ENCODE peak calls at places on chromosomes 5 and 9, in seven cellular contexts. One of them, this sample, is unnamed. For H3K4me1, the result is how much of the 10 kb centered on the place peaks cover.

GRCh38 chr9:133545494-133546286 is 11.2 kb downstream of the ADAMTSL2 start:
- DNase-seq in naive thymus-derived CD4-positive, alpha-beta T cell: no peak
- DNase-seq in body of pancreas: no peak
- DNase-seq in GM23338: no peak
- DNase-seq in psoas muscle: peak
- DNase-seq in thoracic aorta: no peak
- DNase-seq in SJSA1: no peak
- DNase-seq in this sample: no peak

GRCh38 chr9:74275872-74276508 is 221.1 kb upstream of the RORB start:
- DNase-seq in SJSA1: no peak
- DNase-seq in thoracic aorta: no peak
- DNase-seq in naive thymus-derived CD4-positive, alpha-beta T cell: no peak
- DNase-seq in GM23338: no peak
- DNase-seq in body of pancreas: no peak
- DNase-seq in psoas muscle: no peak
- DNase-seq in this sample: no peak

GRCh38 chr5:37900692-37901091 is 60.9 kb upstream of the GDNF start:
- DNase-seq in body of pancreas: peak
- DNase-seq in SJSA1: peak
- DNase-seq in GM23338: peak
- DNase-seq in psoas muscle: peak
- DNase-seq in naive thymus-derived CD4-positive, alpha-beta T cell: no peak
- DNase-seq in thoracic aorta: no peak
- DNase-seq in this sample: peak

GRCh38 chr5:110251366-110251765 is 475.1 kb downstream of the TMEM232 start:
- DNase-seq in thoracic aorta: no peak
- DNase-seq in body of pancreas: no peak
- DNase-seq in SJSA1: no peak
- DNase-seq in psoas muscle: no peak
- DNase-seq in GM23338: no peak
- DNase-seq in naive thymus-derived CD4-positive, alpha-beta T cell: no peak
- DNase-seq in this sample: no peak

GRCh38 chr5:164002653-164003052 is 497.2 kb downstream of the MAT2B start:
- DNase-seq in psoas muscle: no peak
- DNase-seq in thoracic aorta: no peak
- DNase-seq in naive thymus-derived CD4-positive, alpha-beta T cell: no peak
- DNase-seq in GM23338: no peak
- DNase-seq in body of pancreas: no peak
- DNase-seq in SJSA1: no peak
- DNase-seq in this sample: no peak

GRCh38 chr9:120439147-120439546 is 140.8 kb downstream of the CDK5RAP2 start:
- DNase-seq in psoas muscle: no peak
- DNase-seq in GM23338: peak
- DNase-seq in body of pancreas: no peak
- DNase-seq in naive thymus-derived CD4-positive, alpha-beta T cell: no peak
- DNase-seq in SJSA1: no peak
- DNase-seq in thoracic aorta: no peak
- DNase-seq in this sample: no peak

GRCh38 chr5:89712135-89712700 is 697.3 kb downstream of the CETN3 start:
- DNase-seq in GM23338: no peak
- DNase-seq in naive thymus-derived CD4-positive, alpha-beta T cell: no peak
- DNase-seq in SJSA1: no peak
- DNase-seq in psoas muscle: no peak
- DNase-seq in body of pancreas: no peak
- DNase-seq in thoracic aorta: no peak
- DNase-seq in this sample: no peak

GRCh38 chr5:134083517-134083916 is 31.0 kb upstream of the TCF7 start:
- DNase-seq in SJSA1: no peak
- DNase-seq in naive thymus-derived CD4-positive, alpha-beta T cell: no peak
- DNase-seq in psoas muscle: no peak
- DNase-seq in body of pancreas: no peak
- DNase-seq in thoracic aorta: no peak
- DNase-seq in GM23338: no peak
- DNase-seq in this sample: no peak

GRCh38 chr9:14910178-14910805 is at the start of gene FREM1:
- DNase-seq in naive thymus-derived CD4-positive, alpha-beta T cell: no peak
- DNase-seq in psoas muscle: peak
- DNase-seq in SJSA1: peak
- DNase-seq in GM23338: peak
- DNase-seq in thoracic aorta: no peak
- DNase-seq in body of pancreas: peak
- DNase-seq in this sample: peak

GRCh38 chr5:132426525-132427138 is 57.1 kb downstream of the SLC22A5 start:
- DNase-seq in SJSA1: peak
- DNase-seq in thoracic aorta: peak
- DNase-seq in body of pancreas: peak
- DNase-seq in GM23338: peak
- DNase-seq in psoas muscle: peak
- DNase-seq in naive thymus-derived CD4-positive, alpha-beta T cell: peak
- DNase-seq in this sample: peak
- H3K4me1 ChIP-seq in SJSA1: half or more
- H3K4me1 ChIP-seq in thoracic aorta: half or more
- H3K4me1 ChIP-seq in body of pancreas: half or more
- H3K4me1 ChIP-seq in GM23338: under half
- H3K4me1 ChIP-seq in psoas muscle: half or more
- H3K4me1 ChIP-seq in naive thymus-derived CD4-positive, alpha-beta T cell: half or more
- H3K4me1 ChIP-seq in this sample: under half

DNA sequence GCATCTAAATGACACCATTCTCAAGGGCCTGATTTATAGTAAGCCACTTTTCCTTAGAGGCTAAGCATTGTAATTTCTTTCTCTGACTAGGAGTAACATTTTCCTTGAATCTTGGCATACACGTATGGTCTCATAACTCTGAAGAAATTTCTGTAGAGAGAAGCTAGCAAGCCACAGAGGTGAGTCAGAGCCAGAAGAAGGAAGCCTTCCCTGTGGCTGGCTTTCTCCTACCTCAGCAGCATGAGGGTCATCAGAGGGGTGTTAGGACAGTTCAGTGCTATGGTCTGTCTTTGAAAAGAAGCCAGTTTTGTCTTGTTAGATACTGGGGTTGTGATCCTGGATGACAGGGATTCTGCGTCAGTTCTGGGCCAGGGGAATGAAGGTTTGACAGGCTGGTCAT is 3.2 kb downstream of the SNX30 start:
- DNase-seq in thoracic aorta: no peak
- DNase-seq in psoas muscle: no peak
- DNase-seq in body of pancreas: no peak
- DNase-seq in GM23338: no peak
- DNase-seq in naive thymus-derived CD4-positive, alpha-beta T cell: no peak
- DNase-seq in SJSA1: peak
- DNase-seq in this sample: no peak
- H3K4me1 ChIP-seq in thoracic aorta: half or more
- H3K4me1 ChIP-seq in psoas muscle: half or more
- H3K4me1 ChIP-seq in body of pancreas: under half
- H3K4me1 ChIP-seq in GM23338: under half
- H3K4me1 ChIP-seq in naive thymus-derived CD4-positive, alpha-beta T cell: half or more
- H3K4me1 ChIP-seq in SJSA1: half or more
- H3K4me1 ChIP-seq in this sample: under half

GRCh38 chr9:90805006-90805993 is 3.7 kb downstream of the SYK start:
- DNase-seq in SJSA1: no peak
- DNase-seq in naive thymus-derived CD4-positive, alpha-beta T cell: no peak
- DNase-seq in GM23338: no peak
- DNase-seq in psoas muscle: no peak
- DNase-seq in body of pancreas: no peak
- DNase-seq in thoracic aorta: no peak
- DNase-seq in this sample: no peak

GRCh38 chr9:90808890-90809685 is 7.5 kb downstream of the SYK start:
- DNase-seq in psoas muscle: no peak
- DNase-seq in SJSA1: no peak
- DNase-seq in GM23338: no peak
- DNase-seq in naive thymus-derived CD4-positive, alpha-beta T cell: no peak
- DNase-seq in thoracic aorta: no peak
- DNase-seq in body of pancreas: no peak
- DNase-seq in this sample: no peak

GRCh38 chr9:90810686-90811085 is 9.1 kb downstream of the SYK start:
- DNase-seq in thoracic aorta: no peak
- DNase-seq in GM23338: no peak
- DNase-seq in naive thymus-derived CD4-positive, alpha-beta T cell: no peak
- DNase-seq in body of pancreas: no peak
- DNase-seq in SJSA1: no peak
- DNase-seq in psoas muscle: no peak
- DNase-seq in this sample: no peak

GRCh38 chr9:90807006-90807405 is 5.4 kb downstream of the SYK start:
- DNase-seq in SJSA1: no peak
- DNase-seq in psoas muscle: no peak
- DNase-seq in body of pancreas: no peak
- DNase-seq in naive thymus-derived CD4-positive, alpha-beta T cell: no peak
- DNase-seq in thoracic aorta: no peak
- DNase-seq in GM23338: no peak
- DNase-seq in this sample: no peak

DNA sequence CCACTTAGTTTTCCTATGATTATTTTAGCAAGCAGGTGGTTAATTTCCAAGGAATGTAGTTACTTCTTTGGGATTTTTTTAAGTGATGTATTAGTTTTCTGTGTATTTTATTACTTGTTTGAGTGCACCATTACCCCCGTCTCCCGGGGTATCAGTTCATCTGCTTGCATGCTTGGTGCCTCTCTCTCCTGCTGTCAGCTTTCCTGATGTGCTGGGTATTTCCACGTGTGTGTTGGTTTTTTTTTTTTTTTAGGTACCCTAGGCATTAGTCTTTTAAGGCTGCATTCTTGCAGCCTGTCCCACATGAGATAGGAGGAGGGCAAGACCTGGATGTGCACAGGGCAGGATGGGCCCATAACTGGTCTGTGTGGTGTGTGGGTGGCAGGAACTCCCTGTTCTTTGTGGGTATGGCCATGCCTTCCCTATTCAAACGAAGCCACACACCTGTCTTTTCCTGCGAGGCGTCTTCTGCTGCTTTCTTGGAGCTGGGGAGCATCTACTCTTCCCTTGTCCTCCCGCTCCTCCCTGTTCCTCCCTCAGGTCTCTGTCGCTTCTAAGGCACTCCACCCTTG is 6.7 kb downstream of the SYK start:
- DNase-seq in body of pancreas: no peak
- DNase-seq in psoas muscle: no peak
- DNase-seq in naive thymus-derived CD4-positive, alpha-beta T cell: no peak
- DNase-seq in thoracic aorta: no peak
- DNase-seq in SJSA1: no peak
- DNase-seq in GM23338: no peak
- DNase-seq in this sample: no peak
- H3K4me1 ChIP-seq in body of pancreas: under half
- H3K4me1 ChIP-seq in psoas muscle: under half
- H3K4me1 ChIP-seq in naive thymus-derived CD4-positive, alpha-beta T cell: under half
- H3K4me1 ChIP-seq in thoracic aorta: under half
- H3K4me1 ChIP-seq in SJSA1: under half
- H3K4me1 ChIP-seq in GM23338: under half
- H3K4me1 ChIP-seq in this sample: under half

GRCh38 chr5:172002310-172002709 is 4.1 kb downstream of the FBXW11 start:
- DNase-seq in GM23338: peak
- DNase-seq in SJSA1: no peak
- DNase-seq in thoracic aorta: no peak
- DNase-seq in naive thymus-derived CD4-positive, alpha-beta T cell: no peak
- DNase-seq in psoas muscle: no peak
- DNase-seq in body of pancreas: no peak
- DNase-seq in this sample: no peak
- H3K4me1 ChIP-seq in GM23338: half or more
- H3K4me1 ChIP-seq in SJSA1: under half
- H3K4me1 ChIP-seq in thoracic aorta: half or more
- H3K4me1 ChIP-seq in naive thymus-derived CD4-positive, alpha-beta T cell: under half
- H3K4me1 ChIP-seq in psoas muscle: under half
- H3K4me1 ChIP-seq in body of pancreas: half or more
- H3K4me1 ChIP-seq in this sample: under half

GRCh38 chr5:132474131-132474723 is 16.3 kb downstream of the IRF1 start:
- DNase-seq in naive thymus-derived CD4-positive, alpha-beta T cell: no peak
- DNase-seq in body of pancreas: no peak
- DNase-seq in SJSA1: no peak
- DNase-seq in GM23338: no peak
- DNase-seq in thoracic aorta: no peak
- DNase-seq in psoas muscle: no peak
- DNase-seq in this sample: no peak
- H3K4me1 ChIP-seq in naive thymus-derived CD4-positive, alpha-beta T cell: under half
- H3K4me1 ChIP-seq in body of pancreas: under half
- H3K4me1 ChIP-seq in SJSA1: under half
- H3K4me1 ChIP-seq in GM23338: under half
- H3K4me1 ChIP-seq in thoracic aorta: half or more
- H3K4me1 ChIP-seq in psoas muscle: under half
- H3K4me1 ChIP-seq in this sample: under half

DNA sequence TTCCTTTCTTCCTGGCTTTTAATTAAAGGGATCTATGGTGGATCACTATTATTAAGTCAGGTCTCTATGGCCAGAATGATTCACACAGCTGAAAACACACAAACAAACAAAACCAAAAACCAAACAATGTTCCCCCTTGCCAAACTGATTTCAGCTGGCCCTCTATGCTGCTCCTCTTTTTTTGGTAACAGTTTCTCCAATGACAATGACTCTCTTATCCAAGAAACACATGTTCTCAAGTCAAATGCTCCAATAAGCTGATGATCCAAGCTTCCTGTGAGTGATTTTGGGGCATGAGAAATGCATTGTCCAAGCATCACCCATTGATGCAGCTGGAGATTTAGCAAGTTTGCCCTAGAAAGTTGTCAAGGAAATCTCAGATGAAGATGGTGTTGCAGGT is 193.4 kb upstream of the TUT7 start:
- DNase-seq in body of pancreas: no peak
- DNase-seq in SJSA1: no peak
- DNase-seq in thoracic aorta: no peak
- DNase-seq in psoas muscle: no peak
- DNase-seq in GM23338: no peak
- DNase-seq in naive thymus-derived CD4-positive, alpha-beta T cell: no peak
- DNase-seq in this sample: no peak
- H3K4me1 ChIP-seq in body of pancreas: under half
- H3K4me1 ChIP-seq in SJSA1: under half
- H3K4me1 ChIP-seq in thoracic aorta: under half
- H3K4me1 ChIP-seq in psoas muscle: under half
- H3K4me1 ChIP-seq in GM23338: under half
- H3K4me1 ChIP-seq in naive thymus-derived CD4-positive, alpha-beta T cell: under half
- H3K4me1 ChIP-seq in this sample: under half

DNA sequence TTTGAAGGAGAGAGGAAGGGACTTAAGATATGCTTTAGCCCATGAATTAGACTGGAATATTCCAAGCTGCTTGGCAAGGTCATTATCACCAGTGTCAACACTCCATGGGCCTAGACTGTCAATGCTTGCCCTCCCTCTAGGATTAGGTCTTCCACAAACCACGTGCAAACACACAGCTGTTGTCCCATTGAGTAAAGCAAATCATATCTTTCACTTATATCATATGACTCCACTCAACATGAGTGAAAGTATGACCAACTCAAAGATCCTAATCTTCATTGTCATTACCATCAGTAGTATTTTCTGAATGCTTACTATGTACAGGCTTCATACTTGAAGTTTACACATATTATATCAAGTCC is 57.0 kb upstream of the GRAMD2B start:
- DNase-seq in psoas muscle: no peak
- DNase-seq in SJSA1: no peak
- DNase-seq in GM23338: no peak
- DNase-seq in body of pancreas: no peak
- DNase-seq in thoracic aorta: no peak
- DNase-seq in naive thymus-derived CD4-positive, alpha-beta T cell: no peak
- DNase-seq in this sample: no peak
- H3K4me1 ChIP-seq in psoas muscle: under half
- H3K4me1 ChIP-seq in SJSA1: under half
- H3K4me1 ChIP-seq in GM23338: under half
- H3K4me1 ChIP-seq in body of pancreas: half or more
- H3K4me1 ChIP-seq in thoracic aorta: under half
- H3K4me1 ChIP-seq in naive thymus-derived CD4-positive, alpha-beta T cell: under half
- H3K4me1 ChIP-seq in this sample: under half

GRCh38 chr5:111439473-111440075 is 72.8 kb downstream of the STARD4 start:
- DNase-seq in body of pancreas: no peak
- DNase-seq in GM23338: no peak
- DNase-seq in SJSA1: no peak
- DNase-seq in naive thymus-derived CD4-positive, alpha-beta T cell: no peak
- DNase-seq in thoracic aorta: no peak
- DNase-seq in psoas muscle: no peak
- DNase-seq in this sample: no peak
- H3K4me1 ChIP-seq in body of pancreas: under half
- H3K4me1 ChIP-seq in GM23338: under half
- H3K4me1 ChIP-seq in SJSA1: under half
- H3K4me1 ChIP-seq in naive thymus-derived CD4-positive, alpha-beta T cell: under half
- H3K4me1 ChIP-seq in thoracic aorta: under half
- H3K4me1 ChIP-seq in psoas muscle: under half
- H3K4me1 ChIP-seq in this sample: under half